ENCODE peak calls at places on chromosomes 13 and 19, in seven cellular contexts. W is substantia nigra, I is AG04450, D is tibial nerve, Y is mammary epithelial cell, Q is spleen, G is fibroblast of lung. H is an unnamed sample.

GRCh38 chr19:10936661-10937084 is 8.1 kb downstream of the TIMM29 start:
- DNase-seq in Q (no peak), I (peak), G (peak), W (no peak), D (peak), Y (peak), H (no peak)

GRCh38 chr13:94205896-94206295 is 273.6 kb downstream of the DCT start:
- DNase-seq in Q (no peak), W (no peak), I (no peak), Y (no peak), D (no peak), G (no peak), H (no peak)

GRCh38 chr19:20367811-20368294 is 197.7 kb downstream of the ZNF737 start:
- DNase-seq in D (no peak), Y (no peak), I (no peak), W (no peak), G (no peak), Q (no peak), H (no peak)

GRCh38 chr13:113411216-113412023 is 41.9 kb downstream of the ADPRHL1 start:
- DNase-seq in G (peak), W (no peak), Y (peak), D (peak), Q (peak), I (peak), H (peak)

GRCh38 chr13:75400775-75401174 is 81.2 kb downstream of the TBC1D4 start:
- DNase-seq in G (no peak), D (no peak), I (no peak), Y (no peak), Q (no peak), W (no peak), H (no peak)

GRCh38 chr19:22517496-22518411 is 95.6 kb upstream of the ZNF98 start:
- DNase-seq in G (no peak), Q (peak), I (no peak), D (no peak), W (no peak), Y (no peak), H (peak)

GRCh38 chr19:41376998-41377365 is 649 bp downstream of the TMEM91 start:
- DNase-seq in D (no peak), G (no peak), Q (no peak), W (no peak), I (no peak), Y (no peak), H (peak)

GRCh38 chr13:31627097-31627496 is 112.2 kb upstream of the RXFP2 start:
- DNase-seq in G (peak), W (no peak), D (no peak), Q (no peak), Y (peak), I (no peak), H (no peak)

GRCh38 chr19:11096210-11096841 is 7.1 kb downstream of the LDLR start:
- DNase-seq in Q (no peak), D (no peak), W (no peak), I (no peak), G (peak), Y (peak), H (no peak)

GRCh38 chr13:30443957-30444404 is 21.7 kb downstream of the UBE2L5 start:
- DNase-seq in I (no peak), Q (peak), W (no peak), D (no peak), G (no peak), Y (no peak), H (no peak)

GRCh38 chr13:50589651-50590054 is 253.8 kb downstream of the DLEU7 start:
- DNase-seq in I (peak), G (peak), W (no peak), D (no peak), Q (no peak), Y (peak), H (no peak)

GRCh38 chr19:52600639-52601024 is 30.5 kb downstream of the ZNF701 start:
- DNase-seq in W (no peak), G (no peak), Q (peak), I (no peak), D (no peak), Y (no peak), H (peak)

GRCh38 chr13:37144661-37145060 is 39.2 kb upstream of the CSNK1A1L start:
- DNase-seq in D (no peak), I (no peak), G (peak), Y (no peak), W (no peak), Q (no peak), H (no peak)

GRCh38 chr13:96141032-96141431 is 51.1 kb downstream of the HS6ST3 start:
- DNase-seq in I (no peak), Q (no peak), W (no peak), G (peak), Y (peak), D (no peak), H (no peak)

GRCh38 chr13:29081036-29081435 is 260.9 kb downstream of the MTUS2 start:
- DNase-seq in W (no peak), Y (no peak), D (no peak), G (no peak), Q (no peak), I (no peak), H (no peak)

GRCh38 chr19:53019684-53020083 is 6.0 kb downstream of the ERVV-1 start:
- DNase-seq in Q (no peak), I (no peak), Y (no peak), D (no peak), G (no peak), W (no peak), H (no peak)

GRCh38 chr13:114045113-114045735 is 71.3 kb upstream of the C13orf46 start:
- DNase-seq in I (no peak), D (no peak), Y (no peak), G (peak), W (no peak), Q (no peak), H (no peak)

GRCh38 chr19:29712744-29713516 is 2.1 kb downstream of the C19orf12 start:
- DNase-seq in D (no peak), Q (no peak), G (no peak), I (no peak), W (no peak), Y (no peak), H (peak)

GRCh38 chr19:7748756-7749155 is 1.4 kb upstream of the CD209 start:
- DNase-seq in G (no peak), Q (no peak), Y (peak), D (no peak), W (no peak), I (no peak), H (no peak)

GRCh38 chr19:22545751-22546150 is 88.4 kb upstream of the ZNF492 start:
- DNase-seq in Y (peak), W (peak), G (no peak), I (no peak), D (peak), Q (no peak), H (no peak)

GRCh38 chr13:28494861-28495585 is at the start of gene FLT1:
- DNase-seq in G (no peak), Y (peak), D (no peak), Q (peak), I (no peak), W (no peak), H (peak)

GRCh38 chr13:70483599-70484276 is 375.5 kb upstream of the KLHL1 start:
- DNase-seq in G (no peak), Y (no peak), Q (no peak), D (no peak), I (no peak), W (no peak), H (no peak)

GRCh38 chr13:42899266-42899665 is 92.8 kb downstream of the EPSTI1 start:
- DNase-seq in Q (no peak), G (no peak), I (no peak), Y (no peak), D (no peak), W (no peak), H (no peak)

GRCh38 chr19:58550362-58551122 is 4.4 kb downstream of the CHMP2A start:
- DNase-seq in I (no peak), D (no peak), W (no peak), G (no peak), Q (no peak), Y (no peak), H (no peak)

GRCh38 chr13:51122868-51123267 is 11.8 kb upstream of the C13orf42 start:
- DNase-seq in Y (no peak), Q (no peak), I (no peak), G (no peak), D (no peak), W (no peak), H (no peak)

GRCh38 chr19:6979341-6979740 is 41.9 kb downstream of the MBD3L2B start:
- DNase-seq in D (no peak), Y (no peak), W (no peak), I (no peak), Q (no peak), G (no peak), H (no peak)

GRCh38 chr19:1929051-1929742 is 11.8 kb upstream of the CSNK1G2 start:
- DNase-seq in W (peak), Y (peak), G (peak), I (no peak), Q (peak), D (peak), H (peak)

GRCh38 chr19:48403606-48404005 is 10.1 kb downstream of the GRIN2D start:
- DNase-seq in Q (peak), Y (peak), D (no peak), W (no peak), I (no peak), G (peak), H (no peak)

GRCh38 chr19:11580665-11581418 is 3.4 kb upstream of the ACP5 start:
- DNase-seq in Y (no peak), G (no peak), I (no peak), Q (no peak), D (no peak), W (no peak), H (no peak)

GRCh38 chr13:26984337-26984736 is 187.3 kb downstream of the USP12 start:
- DNase-seq in W (no peak), Y (no peak), Q (no peak), I (no peak), D (no peak), G (no peak), H (no peak)

GRCh38 chr19:42121666-42122069 is 10.6 kb downstream of the POU2F2 start:
- DNase-seq in Q (peak), Y (peak), D (peak), I (peak), W (peak), G (peak), H (no peak)

GRCh38 chr19:50155520-50156109 is 7.5 kb downstream of the IZUMO2 start:
- DNase-seq in D (no peak), I (no peak), W (no peak), G (no peak), Y (no peak), Q (no peak), H (no peak)

GRCh38 chr13:33728271-33729037 is 89.5 kb upstream of the RFC3 start:
- DNase-seq in I (no peak), G (peak), Q (no peak), W (no peak), D (peak), Y (peak), H (no peak)

GRCh38 chr19:32373614-32374295 is 28.3 kb downstream of the ZNF507 start:
- DNase-seq in Y (peak), W (no peak), I (peak), D (no peak), G (peak), Q (no peak), H (no peak)

DNA sequence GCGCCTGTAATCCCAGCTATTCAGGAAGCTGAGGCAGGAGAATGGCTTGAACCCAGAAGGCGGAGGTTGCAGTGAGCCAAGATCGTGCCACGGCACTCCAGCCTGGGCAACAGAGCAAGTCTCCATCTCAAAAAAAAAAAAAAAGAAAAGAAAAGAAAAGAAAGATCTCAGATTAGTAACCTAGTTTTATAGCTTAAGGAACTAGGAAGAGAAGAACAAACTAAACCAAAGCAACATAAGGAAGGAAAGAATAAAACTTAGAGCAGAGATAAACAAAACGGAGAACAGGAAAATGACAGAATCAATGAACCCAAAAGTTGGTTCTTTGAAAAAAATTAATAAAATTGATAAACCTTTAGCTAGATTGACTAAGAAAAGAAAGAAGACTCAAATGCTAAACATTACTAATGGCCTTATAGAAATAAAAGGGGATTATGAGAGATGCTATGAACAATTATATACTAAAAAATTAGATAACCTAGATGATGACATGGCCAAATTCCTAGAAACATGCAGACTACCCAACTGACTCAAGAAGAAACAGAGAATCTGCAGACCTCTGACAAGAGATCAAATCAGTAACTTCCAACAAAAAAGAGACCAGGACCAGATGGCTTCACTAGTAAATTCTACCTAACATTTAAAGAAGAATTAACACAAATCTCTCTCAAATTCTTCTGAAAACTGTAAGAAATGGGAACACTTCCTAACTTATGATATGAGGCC is 68.2 kb downstream of the CDADC1 start:
- DNase-seq in Y (no peak), G (no peak), D (no peak), W (no peak), Q (no peak), I (no peak), H (no peak)
- H3K27ac ChIP-seq in Y (no peak), G (no peak), D (no peak), W (no peak), Q (no peak), I (no peak), H (no peak)

GRCh38 chr13:44487989-44488388 is 88.1 kb downstream of the TSC22D1 start:
- DNase-seq in D (no peak), W (no peak), Q (no peak), G (no peak), Y (no peak), I (no peak), H (no peak)

GRCh38 chr13:44489751-44490150 is 86.4 kb downstream of the TSC22D1 start:
- DNase-seq in Q (no peak), G (no peak), W (no peak), Y (no peak), I (no peak), D (no peak), H (no peak)

DNA sequence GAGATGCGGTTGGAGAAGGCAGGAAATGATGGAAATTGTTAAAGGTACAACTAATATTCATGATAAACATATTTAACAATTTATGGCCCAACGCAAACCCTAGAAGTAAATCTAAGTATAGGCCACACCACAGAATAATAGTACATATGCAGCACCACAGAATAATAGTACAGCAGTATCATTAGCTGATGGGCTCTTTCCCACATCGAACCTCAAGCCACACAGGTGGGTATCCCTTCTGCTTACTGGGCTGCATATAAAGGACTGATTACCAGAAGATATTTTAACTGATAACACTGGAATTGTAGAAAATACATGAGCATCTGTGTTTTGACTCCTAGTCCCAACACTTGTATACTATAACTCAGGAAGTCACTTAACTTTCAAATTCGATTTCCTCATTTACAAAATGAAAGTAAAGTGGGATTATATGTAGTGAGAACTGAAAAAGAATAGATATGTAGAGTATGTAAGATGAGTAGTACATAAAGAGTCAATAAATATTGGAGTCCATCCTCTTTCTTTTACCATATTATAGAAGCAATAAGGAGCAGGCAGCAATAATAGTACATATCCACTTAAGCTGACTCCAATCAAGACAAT is 91.5 kb downstream of the TSC22D1 start:
- DNase-seq in Y (no peak), Q (no peak), G (no peak), I (no peak), W (no peak), D (no peak), H (no peak)
- H3K27ac ChIP-seq in Y (no peak), Q (peak), G (no peak), I (no peak), W (no peak), D (no peak), H (no peak)

DNA sequence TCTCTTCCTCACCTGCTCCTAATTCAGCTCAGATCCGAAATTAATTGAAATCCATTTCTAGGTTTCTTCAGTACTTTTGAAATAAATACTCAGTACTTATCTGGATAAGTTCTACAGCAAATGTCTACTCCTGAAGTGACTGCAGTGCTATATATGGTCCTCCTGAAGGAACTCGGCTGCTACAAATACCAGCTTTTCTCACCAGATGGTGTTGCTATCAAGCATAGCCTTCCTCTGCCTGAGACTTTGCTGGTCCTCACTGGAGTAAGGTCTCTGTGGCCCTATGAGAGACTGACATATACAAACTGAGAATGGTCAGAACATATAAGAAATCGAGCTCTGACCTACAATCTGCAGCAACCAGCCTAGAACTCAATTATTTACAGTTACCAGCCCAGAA is 161.6 kb downstream of the NDFIP2 start:
- DNase-seq in Y (no peak), Q (no peak), D (no peak), I (no peak), W (no peak), G (no peak), H (no peak)
- H3K27ac ChIP-seq in Y (no peak), Q (no peak), D (no peak), I (no peak), W (no peak), G (no peak), H (no peak)

GRCh38 chr19:31316201-31316951 is 32.9 kb downstream of the TSHZ3 start:
- DNase-seq in Y (no peak), I (no peak), G (peak), Q (no peak), W (no peak), D (peak), H (no peak)

GRCh38 chr19:31318790-31319189 is 30.4 kb downstream of the TSHZ3 start:
- DNase-seq in G (no peak), W (no peak), I (no peak), Q (no peak), Y (no peak), D (no peak), H (no peak)

GRCh38 chr19:31319465-31319864 is 29.8 kb downstream of the TSHZ3 start:
- DNase-seq in Y (no peak), I (no peak), G (no peak), Q (no peak), W (no peak), D (no peak), H (no peak)

GRCh38 chr19:31317098-31317497 is 32.1 kb downstream of the TSHZ3 start:
- DNase-seq in G (no peak), Q (no peak), W (no peak), Y (no peak), I (no peak), D (no peak), H (no peak)

DNA sequence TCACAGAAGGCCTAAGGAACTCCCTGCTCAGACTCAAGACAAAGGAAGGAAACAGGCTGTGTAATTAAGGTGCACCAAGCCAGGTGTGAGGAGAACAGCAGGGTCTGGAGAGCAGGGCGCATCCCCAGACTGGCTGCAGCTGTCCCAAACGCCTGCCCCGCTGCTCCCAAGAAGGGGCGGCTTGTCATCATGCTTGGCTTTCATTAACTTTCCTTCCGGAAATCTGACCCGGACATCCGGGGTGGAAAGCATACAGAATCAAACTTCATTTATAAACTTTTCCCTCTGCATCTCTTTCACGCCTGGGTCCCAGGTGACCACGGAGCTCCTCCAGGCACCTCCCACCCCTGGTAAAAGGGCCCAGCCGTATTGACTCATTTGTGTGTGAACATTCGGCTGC is 31.7 kb downstream of the TSHZ3 start:
- DNase-seq in G (no peak), W (no peak), D (no peak), I (no peak), Y (no peak), Q (no peak), H (no peak)
- H3K27ac ChIP-seq in G (peak), W (no peak), D (no peak), I (peak), Y (no peak), Q (no peak), H (no peak)

DNA sequence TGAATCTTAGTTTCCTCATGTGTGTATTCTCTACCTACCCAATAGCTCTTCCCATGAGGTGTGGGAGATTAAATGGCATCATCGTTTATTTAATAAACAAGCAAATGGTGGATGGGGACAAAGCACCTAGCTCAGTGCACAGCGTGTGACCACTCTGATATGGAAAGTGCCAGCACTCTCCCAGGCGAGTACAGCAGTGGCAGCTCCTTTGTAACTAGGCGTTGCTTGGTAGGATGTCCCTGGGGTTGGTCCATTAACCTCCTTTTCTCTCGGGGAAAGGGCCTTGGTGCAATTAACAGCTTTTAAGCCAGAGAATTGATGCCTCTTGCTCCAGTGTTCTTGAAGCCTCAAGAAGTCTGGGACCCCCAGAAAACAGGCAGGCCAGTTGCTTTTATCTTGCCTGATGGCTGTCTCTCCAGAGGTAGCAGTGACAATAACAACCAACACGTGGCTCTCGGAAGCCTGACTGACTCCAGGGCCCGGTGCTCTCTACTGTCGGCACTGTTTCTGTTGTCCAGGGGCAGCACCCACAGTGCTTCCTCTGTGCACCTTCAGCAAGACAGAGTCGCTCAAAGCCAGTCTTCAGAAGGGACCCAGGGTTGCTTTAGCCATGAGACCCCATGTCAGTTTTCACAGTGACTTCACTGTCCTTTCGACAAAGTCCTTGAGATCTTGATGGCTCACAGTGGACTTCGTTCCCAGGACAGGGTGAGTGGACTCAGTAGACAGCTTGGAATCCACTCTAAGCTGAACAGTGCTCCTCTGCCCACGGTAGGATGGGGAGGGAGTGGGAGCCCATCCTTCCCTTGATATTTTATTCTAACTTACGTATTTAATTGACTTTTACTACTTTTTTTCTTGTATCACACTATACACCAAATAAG is 33.9 kb upstream of the NPAS1 start:
- DNase-seq in I (no peak), Y (no peak), D (no peak), G (no peak), Q (peak), W (no peak), H (no peak)
- H3K27ac ChIP-seq in I (no peak), Y (no peak), D (no peak), G (no peak), Q (no peak), W (no peak), H (no peak)